ENCODE peak calls at places on chromosomes 2 and 18, in four cellular contexts. D is AG08396, H is progenitor cell of endocrine pancreas, K is RCC 7860. V is an unnamed sample.

GRCh38 chr18:10750386-10751035 is 224.7 kb downstream of the NAPG start:
- DNase-seq in D (no peak), K (no peak), H (no peak), V (no peak)

GRCh38 chr2:43941359-43941758 is 54.4 kb downstream of the LRPPRC start:
- DNase-seq in K (no peak), D (no peak), H (no peak), V (no peak)

GRCh38 chr2:10170256-10170655 is 47.7 kb downstream of the RRM2 start:
- DNase-seq in K (peak), D (no peak), H (no peak), V (peak)

GRCh38 chr2:85435986-85436835 is 17.7 kb downstream of the SH2D6 start:
- DNase-seq in H (no peak), K (no peak), D (peak), V (no peak)

GRCh38 chr2:165425556-165425955 is 43.9 kb upstream of the CSRNP3 start:
- DNase-seq in D (no peak), K (no peak), H (no peak), V (no peak)

GRCh38 chr18:6257950-6258349 is 156.8 kb downstream of the L3MBTL4 start:
- DNase-seq in K (no peak), D (no peak), H (no peak), V (no peak)

GRCh38 chr18:35577045-35577848 is 4.3 kb upstream of the GALNT1 start:
- DNase-seq in H (no peak), K (peak), D (no peak), V (no peak)

GRCh38 chr2:123512547-123512946 is 512.5 kb upstream of the CNTNAP5 start:
- DNase-seq in D (no peak), H (no peak), K (no peak), V (no peak)

GRCh38 chr2:197929008-197929885 is 124.9 kb downstream of the PLCL1 start:
- DNase-seq in D (no peak), K (no peak), H (no peak), V (no peak)

GRCh38 chr2:162888641-162889040 is 50.1 kb upstream of the KCNH7 start:
- DNase-seq in H (no peak), D (no peak), K (no peak), V (no peak)